ENCODE peak calls at places on chromosomes 7 and 10, in six cellular contexts. G is A549, M is HepG2, Y is H9, W is endothelial cell of umbilical vein, C is GM23248. N is an unnamed sample. For H3K9me3, the result is how much of the 10 kb centered on the place peaks cover.

GRCh38 chr7:143728333-143728862 is 29.1 kb downstream of the CTAGE6 start:
- DNase-seq in Y (no peak), C (no peak), M (no peak), W (no peak), G (no peak), N (no peak)

GRCh38 chr7:112550468-112551060 is 69.8 kb downstream of the LSMEM1 start:
- DNase-seq in Y (no peak), C (peak), G (peak), W (peak), M (peak), N (peak)

GRCh38 chr10:21499910-21500577 is 25.4 kb downstream of the SKIDA1 start:
- DNase-seq in C (no peak), W (no peak), M (no peak), G (no peak), Y (peak), N (peak)

GRCh38 chr10:30435068-30435422 is 1.1 kb downstream of the MAP3K8 start:
- DNase-seq in W (no peak), M (no peak), C (peak), G (no peak), Y (no peak), N (no peak)

GRCh38 chr7:122887198-122887597 is 938 bp upstream of the CADPS2 start:
- DNase-seq in W (peak), Y (peak), G (peak), C (peak), M (peak), N (peak)

GRCh38 chr10:52451817-52452216 is 137.7 kb downstream of the DKK1 start:
- DNase-seq in M (no peak), G (no peak), W (no peak), C (peak), Y (no peak), N (no peak)

GRCh38 chr7:24727165-24728120 is 29.8 kb downstream of the GSDME start:
- DNase-seq in G (no peak), Y (no peak), W (no peak), M (no peak), C (no peak), N (no peak)

GRCh38 chr7:149226840-149227494 is 12.5 kb upstream of the ZNF212 start:
- DNase-seq in W (no peak), G (no peak), M (peak), C (peak), Y (no peak), N (no peak)

GRCh38 chr7:142776206-142776844 is 5.6 kb downstream of the PRSS2 start:
- DNase-seq in W (peak), C (peak), M (no peak), G (no peak), Y (no peak), N (no peak)

GRCh38 chr10:59633063-59633462 is 76.6 kb downstream of the SLC16A9 start:
- DNase-seq in Y (no peak), W (no peak), M (no peak), G (no peak), C (no peak), N (no peak)

GRCh38 chr7:32680259-32681173 is 185.2 kb downstream of the AVL9 start:
- DNase-seq in C (peak), W (no peak), M (no peak), Y (peak), G (no peak), N (no peak)

GRCh38 chr7:47535704-47536628 is 45.9 kb downstream of the TNS3 start:
- DNase-seq in G (no peak), W (no peak), C (peak), Y (no peak), M (peak), N (peak)

GRCh38 chr10:77269163-77269562 is 368.4 kb downstream of the KCNMA1 start:
- DNase-seq in G (no peak), M (no peak), Y (no peak), W (no peak), C (no peak), N (no peak)

GRCh38 chr10:530717-531116 is 158.8 kb downstream of the DIP2C start:
- DNase-seq in C (no peak), G (no peak), W (no peak), M (no peak), Y (no peak), N (no peak)

GRCh38 chr7:57328457-57328856 is 121.5 kb upstream of the ZNF716 start:
- DNase-seq in W (no peak), M (no peak), C (no peak), G (no peak), Y (no peak), N (no peak)

GRCh38 chr10:84876116-84876999 is 548.0 kb downstream of the CCSER2 start:
- DNase-seq in C (no peak), Y (no peak), M (peak), W (no peak), G (no peak), N (no peak)

GRCh38 chr7:51847461-51848134 is 531.0 kb upstream of the COBL start:
- DNase-seq in M (no peak), W (no peak), Y (peak), G (no peak), C (no peak), N (no peak)

GRCh38 chr10:127968659-127969058 is 61.8 kb downstream of the PTPRE start:
- DNase-seq in M (no peak), C (no peak), W (peak), G (no peak), Y (no peak), N (no peak)

GRCh38 chr7:34190299-34190698 is 285.0 kb downstream of the BMPER start:
- DNase-seq in C (no peak), Y (no peak), M (no peak), W (no peak), G (no peak), N (no peak)

GRCh38 chr10:121418126-121418777 is 180.0 kb downstream of the FGFR2 start:
- DNase-seq in M (no peak), Y (no peak), C (peak), W (no peak), G (no peak), N (no peak)

GRCh38 chr7:77393954-77394353 is 22.2 kb downstream of the GSAP start:
- DNase-seq in M (no peak), G (no peak), W (no peak), C (no peak), Y (no peak), N (no peak)

GRCh38 chr7:90688826-90689225 is 92.7 kb downstream of the CDK14 start:
- DNase-seq in W (no peak), Y (no peak), C (no peak), G (no peak), M (no peak), N (no peak)

DNA sequence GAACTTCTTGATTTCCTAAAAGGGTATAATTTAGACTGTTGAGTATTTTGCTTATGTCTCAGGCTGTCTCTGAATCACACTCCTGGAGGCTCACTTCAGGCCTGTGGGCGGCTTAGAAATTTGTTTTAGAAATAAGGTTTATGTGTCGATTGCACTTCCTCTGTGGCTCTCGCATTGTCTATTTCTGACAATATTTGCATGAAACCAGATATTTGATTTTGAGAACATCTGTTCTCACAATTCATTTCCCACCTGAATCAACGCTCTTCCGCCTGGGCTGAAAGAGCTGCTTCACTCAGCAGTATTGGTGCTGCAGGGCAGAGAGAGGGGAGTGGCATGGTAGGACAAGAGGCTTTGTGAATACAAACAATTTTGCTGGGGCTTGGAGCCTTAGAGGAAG is 262.0 kb downstream of the ADRA2A start:
- DNase-seq in C (peak), G (no peak), W (no peak), M (no peak), Y (no peak), N (no peak)
- H3K4me2 ChIP-seq in C (no peak), G (no peak), W (no peak), M (no peak), Y (no peak), N (no peak)

GRCh38 chr10:119812684-119813083 is 60.0 kb downstream of the MCMBP start:
- DNase-seq in W (peak), M (no peak), Y (no peak), C (no peak), G (no peak), N (peak)
- H3K9me3 ChIP-seq in W (under half), M (under half), Y (under half), C (under half), G (under half), N (under half)

DNA sequence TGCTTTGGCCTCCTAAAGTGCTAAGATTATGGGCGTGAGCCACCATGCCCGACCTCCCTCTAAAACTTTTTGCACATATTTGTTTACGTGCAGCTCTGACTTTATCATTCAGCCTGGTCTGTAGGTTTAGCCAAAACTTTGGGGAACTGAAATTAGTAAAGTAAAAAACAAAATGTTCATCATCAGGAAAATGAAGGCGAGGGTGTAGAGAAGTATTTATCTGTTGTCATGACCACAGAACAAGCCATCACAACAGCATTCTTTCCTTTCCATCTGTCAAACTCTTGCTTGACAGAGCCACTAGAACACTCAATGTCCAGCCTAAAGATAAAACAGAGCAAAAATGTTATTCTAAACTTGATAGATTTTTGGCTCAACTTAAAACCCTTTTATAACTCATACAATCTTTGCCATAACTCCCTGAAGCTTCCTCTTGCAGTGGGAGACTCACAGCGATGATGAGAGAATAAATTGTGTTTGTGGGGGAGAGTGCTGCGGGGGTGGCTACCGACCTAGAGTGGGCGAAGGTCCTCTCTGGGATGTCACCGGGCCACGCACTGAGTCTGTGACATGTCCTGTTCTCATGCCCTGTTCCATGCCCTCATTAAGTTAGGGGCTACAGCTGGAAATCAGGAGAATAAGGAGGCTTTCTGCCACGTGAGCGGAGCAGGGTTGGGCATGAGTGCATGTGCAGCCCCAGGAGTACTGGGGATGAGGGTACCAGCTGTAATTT is 58.6 kb upstream of the MKRN1 start:
- DNase-seq in Y (no peak), G (no peak), M (no peak), W (no peak), C (no peak), N (no peak)
- H3K4me2 ChIP-seq in Y (no peak), G (no peak), M (no peak), W (no peak), C (no peak), N (no peak)

DNA sequence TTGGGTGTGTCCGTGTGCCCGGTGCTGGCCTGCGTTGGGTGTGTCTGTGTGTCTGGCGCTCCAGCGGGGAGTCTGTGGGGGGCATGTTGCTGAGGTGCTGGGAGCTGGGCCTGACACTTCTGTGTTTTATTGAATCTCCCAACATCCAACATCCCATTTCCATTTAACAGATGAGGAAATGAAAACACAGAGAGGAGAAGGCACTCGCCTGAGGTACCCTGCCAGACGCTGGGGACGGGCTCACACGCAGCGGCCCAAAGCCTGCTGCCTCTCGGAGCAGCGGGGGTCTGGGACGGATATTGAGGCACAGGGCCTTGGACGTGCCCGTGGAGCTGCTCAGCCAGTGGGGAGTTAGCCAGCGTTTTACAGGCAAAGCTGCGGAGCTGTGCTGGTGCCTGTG is 133.9 kb downstream of the DNAJB6 start:
- DNase-seq in G (no peak), Y (peak), M (no peak), C (no peak), W (no peak), N (peak)
- H3K9me3 ChIP-seq in G (under half), Y (under half), M (under half), C (under half), W (under half), N (under half)

DNA sequence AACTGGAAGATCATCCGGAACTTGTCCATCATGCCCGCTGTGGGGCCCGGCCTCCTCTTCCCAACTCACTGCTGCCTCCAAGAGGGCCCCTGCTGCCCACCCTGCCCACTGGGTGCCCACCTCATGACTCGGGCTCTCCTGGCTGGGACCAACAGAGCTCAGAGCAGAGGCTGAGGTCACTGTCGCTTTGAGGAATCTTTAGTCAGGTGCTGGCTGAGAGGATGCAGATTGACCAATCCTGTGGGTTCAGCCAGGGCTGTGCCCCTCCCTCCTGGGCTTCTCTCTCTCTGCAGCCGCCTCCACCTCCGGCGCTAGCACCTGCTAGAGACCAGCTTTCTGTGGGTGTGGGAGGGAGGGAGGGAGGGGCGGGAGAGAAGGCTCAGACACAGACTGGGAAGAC is at the start of gene CALHM1:
- DNase-seq in M (no peak), G (no peak), C (no peak), Y (peak), W (no peak), N (peak)
- H3K4me2 ChIP-seq in M (no peak), G (no peak), C (no peak), Y (no peak), W (no peak), N (no peak)

N was measured in osteoblast.